ENCODE peak calls at places on chromosome 22, in nine cellular contexts. One of them, this sample, is unnamed.

GRCh38 chr22:44358723-44359440 is 46.1 kb upstream of the SHISAL1 start:
- DNase-seq in psoas muscle: peak; percentile 31
- DNase-seq in mesendoderm: no peak
- DNase-seq in heart right ventricle: no peak
- DNase-seq in A549: no peak
- DNase-seq in endothelial cell of umbilical vein: no peak
- DNase-seq in Panc1: no peak
- DNase-seq in tibial nerve: no peak
- DNase-seq in lower lobe of right lung: peak; percentile 29
- DNase-seq in this sample: peak; percentile 44

GRCh38 chr22:49080631-49081030 is 747.0 kb downstream of the BRD1 start:
- DNase-seq in heart right ventricle: no peak
- DNase-seq in Panc1: no peak
- DNase-seq in endothelial cell of umbilical vein: no peak
- DNase-seq in lower lobe of right lung: no peak
- DNase-seq in A549: no peak
- DNase-seq in psoas muscle: peak; percentile 23
- DNase-seq in mesendoderm: no peak
- DNase-seq in tibial nerve: no peak
- DNase-seq in this sample: no peak

GRCh38 chr22:20459862-20460261 is 22.2 kb upstream of the SCARF2 start:
- DNase-seq in heart right ventricle: no peak
- DNase-seq in lower lobe of right lung: no peak
- DNase-seq in endothelial cell of umbilical vein: no peak
- DNase-seq in Panc1: no peak
- DNase-seq in mesendoderm: no peak
- DNase-seq in A549: no peak
- DNase-seq in psoas muscle: peak; percentile 19
- DNase-seq in tibial nerve: no peak
- DNase-seq in this sample: no peak

GRCh38 chr22:31075961-31076360 is 5.2 kb upstream of the SMTN start:
- DNase-seq in mesendoderm: no peak
- DNase-seq in heart right ventricle: peak; percentile 91
- DNase-seq in A549: no peak
- DNase-seq in Panc1: no peak
- DNase-seq in lower lobe of right lung: peak; percentile 69
- DNase-seq in psoas muscle: peak; percentile 94
- DNase-seq in tibial nerve: peak; percentile 67
- DNase-seq in endothelial cell of umbilical vein: no peak
- DNase-seq in this sample: peak; percentile 97

GRCh38 chr22:30312053-30312452 is 14.7 kb downstream of the TBC1D10A start:
- DNase-seq in mesendoderm: no peak
- DNase-seq in A549: no peak
- DNase-seq in endothelial cell of umbilical vein: no peak
- DNase-seq in psoas muscle: no peak
- DNase-seq in tibial nerve: no peak
- DNase-seq in Panc1: no peak
- DNase-seq in heart right ventricle: no peak
- DNase-seq in lower lobe of right lung: no peak
- DNase-seq in this sample: no peak

GRCh38 chr22:49362393-49362792 is 465.3 kb downstream of the BRD1 start:
- DNase-seq in tibial nerve: no peak
- DNase-seq in endothelial cell of umbilical vein: no peak
- DNase-seq in A549: no peak
- DNase-seq in psoas muscle: no peak
- DNase-seq in Panc1: no peak
- DNase-seq in heart right ventricle: no peak
- DNase-seq in lower lobe of right lung: peak; percentile 6
- DNase-seq in mesendoderm: no peak
- DNase-seq in this sample: no peak

GRCh38 chr22:41445171-41446056 is 1.2 kb downstream of the TOB2 start:
- DNase-seq in mesendoderm: peak; percentile 87
- DNase-seq in Panc1: no peak
- DNase-seq in lower lobe of right lung: peak; percentile 50
- DNase-seq in A549: no peak
- DNase-seq in psoas muscle: peak; percentile 76
- DNase-seq in tibial nerve: no peak
- DNase-seq in heart right ventricle: peak; percentile 58
- DNase-seq in endothelial cell of umbilical vein: peak; percentile 41
- DNase-seq in this sample: no peak

GRCh38 chr22:26587991-26588613 is 1.8 kb downstream of the TPST2 start:
- DNase-seq in Panc1: no peak
- DNase-seq in lower lobe of right lung: no peak
- DNase-seq in A549: no peak
- DNase-seq in heart right ventricle: no peak
- DNase-seq in psoas muscle: no peak
- DNase-seq in mesendoderm: no peak
- DNase-seq in endothelial cell of umbilical vein: no peak
- DNase-seq in tibial nerve: no peak
- DNase-seq in this sample: no peak

GRCh38 chr22:29992341-29993275 is 87.7 kb upstream of the HORMAD2 start:
- DNase-seq in endothelial cell of umbilical vein: no peak
- DNase-seq in tibial nerve: no peak
- DNase-seq in psoas muscle: no peak
- DNase-seq in lower lobe of right lung: no peak
- DNase-seq in heart right ventricle: no peak
- DNase-seq in A549: no peak
- DNase-seq in Panc1: no peak
- DNase-seq in mesendoderm: no peak
- DNase-seq in this sample: no peak

GRCh38 chr22:37690407-37690806 is 4.3 kb downstream of the NOL12 start:
- DNase-seq in mesendoderm: no peak
- DNase-seq in endothelial cell of umbilical vein: no peak
- DNase-seq in Panc1: no peak
- DNase-seq in heart right ventricle: no peak
- DNase-seq in A549: no peak
- DNase-seq in lower lobe of right lung: no peak
- DNase-seq in psoas muscle: no peak
- DNase-seq in tibial nerve: no peak
- DNase-seq in this sample: no peak
- H3K4me1 ChIP-seq in mesendoderm: no peaks in the 10 kb centered on the region
- H3K4me1 ChIP-seq in endothelial cell of umbilical vein: peaks cover 5% of the 10 kb centered on the region
- H3K4me1 ChIP-seq in Panc1: no peaks in the 10 kb centered on the region
- H3K4me1 ChIP-seq in heart right ventricle: peaks cover 14% of the 10 kb centered on the region
- H3K4me1 ChIP-seq in A549: peaks cover 11% of the 10 kb centered on the region
- H3K4me1 ChIP-seq in lower lobe of right lung: peaks cover 18% of the 10 kb centered on the region
- H3K4me1 ChIP-seq in psoas muscle: peaks cover 20% of the 10 kb centered on the region
- H3K4me1 ChIP-seq in tibial nerve: no peaks in the 10 kb centered on the region
- H3K4me1 ChIP-seq in this sample: peaks cover 2% of the 10 kb centered on the region

GRCh38 chr22:42869463-42869862 is 12.4 kb upstream of the ARFGAP3 start:
- DNase-seq in A549: no peak
- DNase-seq in lower lobe of right lung: no peak
- DNase-seq in heart right ventricle: no peak
- DNase-seq in tibial nerve: no peak
- DNase-seq in mesendoderm: no peak
- DNase-seq in psoas muscle: no peak
- DNase-seq in Panc1: no peak
- DNase-seq in endothelial cell of umbilical vein: no peak
- DNase-seq in this sample: no peak
- H3K27ac ChIP-seq in A549: no peak overlapping the region
- H3K27ac ChIP-seq in lower lobe of right lung: peak overlapping the region; percentile 67
- H3K27ac ChIP-seq in heart right ventricle: no peak overlapping the region
- H3K27ac ChIP-seq in tibial nerve: no peak overlapping the region
- H3K27ac ChIP-seq in mesendoderm: no peak overlapping the region
- H3K27ac ChIP-seq in psoas muscle: peak overlapping the region; percentile 76
- H3K27ac ChIP-seq in Panc1: no peak overlapping the region
- H3K27ac ChIP-seq in endothelial cell of umbilical vein: no peak overlapping the region
- H3K27ac ChIP-seq in this sample: no peak overlapping the region

DNA sequence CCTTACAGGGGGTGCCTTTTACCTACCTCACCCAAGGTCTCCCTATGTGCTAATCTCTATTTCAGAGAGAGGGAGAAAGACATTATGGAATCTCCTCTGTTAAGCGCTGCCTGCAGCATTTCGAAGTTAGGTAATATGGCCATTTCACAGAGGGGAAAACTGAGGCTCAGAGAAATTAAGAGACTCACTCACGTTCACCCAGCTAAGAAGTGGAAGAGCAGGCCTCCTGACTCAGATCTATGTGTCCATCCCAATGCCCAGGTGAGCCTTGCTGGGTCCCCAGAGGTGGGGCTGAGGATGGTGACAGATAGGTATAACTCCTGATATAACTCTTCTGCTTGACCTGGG is 147.0 kb downstream of the FBXO7 start:
- DNase-seq in mesendoderm: no peak
- DNase-seq in lower lobe of right lung: no peak
- DNase-seq in A549: no peak
- DNase-seq in tibial nerve: no peak
- DNase-seq in heart right ventricle: no peak
- DNase-seq in endothelial cell of umbilical vein: no peak
- DNase-seq in psoas muscle: no peak
- DNase-seq in Panc1: no peak
- DNase-seq in this sample: no peak
- H3K4me1 ChIP-seq in mesendoderm: peaks cover 3% of the 10 kb centered on the region
- H3K4me1 ChIP-seq in lower lobe of right lung: peaks cover 88% of the 10 kb centered on the region
- H3K4me1 ChIP-seq in A549: no peaks in the 10 kb centered on the region
- H3K4me1 ChIP-seq in tibial nerve: no peaks in the 10 kb centered on the region
- H3K4me1 ChIP-seq in heart right ventricle: peaks cover 84% of the 10 kb centered on the region
- H3K4me1 ChIP-seq in endothelial cell of umbilical vein: no peaks in the 10 kb centered on the region
- H3K4me1 ChIP-seq in psoas muscle: no peaks in the 10 kb centered on the region
- H3K4me1 ChIP-seq in Panc1: no peaks in the 10 kb centered on the region
- H3K4me1 ChIP-seq in this sample: peaks cover 55% of the 10 kb centered on the region

GRCh38 chr22:47715866-47716578 is 953.6 kb downstream of the TBC1D22A start:
- DNase-seq in psoas muscle: no peak
- DNase-seq in tibial nerve: no peak
- DNase-seq in heart right ventricle: no peak
- DNase-seq in mesendoderm: no peak
- DNase-seq in lower lobe of right lung: no peak
- DNase-seq in A549: no peak
- DNase-seq in endothelial cell of umbilical vein: no peak
- DNase-seq in Panc1: no peak
- DNase-seq in this sample: no peak
- H3K27ac ChIP-seq in psoas muscle: no peak overlapping the region
- H3K27ac ChIP-seq in tibial nerve: no peak overlapping the region
- H3K27ac ChIP-seq in heart right ventricle: no peak overlapping the region
- H3K27ac ChIP-seq in mesendoderm: no peak overlapping the region
- H3K27ac ChIP-seq in lower lobe of right lung: no peak overlapping the region
- H3K27ac ChIP-seq in A549: no peak overlapping the region
- H3K27ac ChIP-seq in endothelial cell of umbilical vein: no peak overlapping the region
- H3K27ac ChIP-seq in Panc1: no peak overlapping the region
- H3K27ac ChIP-seq in this sample: no peak overlapping the region

DNA sequence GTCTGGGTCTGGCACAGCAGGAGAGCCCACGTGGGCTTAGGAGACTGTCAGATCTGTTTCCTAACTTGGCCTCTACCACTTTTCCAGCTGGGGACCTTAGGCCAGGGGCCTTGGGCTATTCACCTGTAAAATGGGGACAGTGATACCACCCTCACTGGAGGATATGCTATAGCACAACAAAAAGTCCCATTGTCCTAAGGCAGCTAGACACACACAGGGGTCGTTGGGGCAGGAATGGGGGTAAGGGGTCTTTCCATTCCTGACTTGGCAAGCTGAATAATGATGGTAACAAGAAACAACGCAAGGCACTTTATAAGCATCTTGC is 2.6 kb upstream of the SH3BP1 start:
- DNase-seq in endothelial cell of umbilical vein: no peak
- DNase-seq in mesendoderm: no peak
- DNase-seq in Panc1: no peak
- DNase-seq in psoas muscle: no peak
- DNase-seq in A549: no peak
- DNase-seq in tibial nerve: no peak
- DNase-seq in lower lobe of right lung: no peak
- DNase-seq in heart right ventricle: no peak
- DNase-seq in this sample: no peak
- H3K4me1 ChIP-seq in endothelial cell of umbilical vein: peaks cover 19% of the 10 kb centered on the region
- H3K4me1 ChIP-seq in mesendoderm: peaks cover 14% of the 10 kb centered on the region
- H3K4me1 ChIP-seq in Panc1: peaks cover 25% of the 10 kb centered on the region
- H3K4me1 ChIP-seq in psoas muscle: peaks cover 21% of the 10 kb centered on the region
- H3K4me1 ChIP-seq in A549: peaks cover 10% of the 10 kb centered on the region
- H3K4me1 ChIP-seq in tibial nerve: no peaks in the 10 kb centered on the region
- H3K4me1 ChIP-seq in lower lobe of right lung: peaks cover 91% of the 10 kb centered on the region
- H3K4me1 ChIP-seq in heart right ventricle: peaks cover 61% of the 10 kb centered on the region
- H3K4me1 ChIP-seq in this sample: peaks cover 14% of the 10 kb centered on the region

GRCh38 chr22:17369553-17370035 is 334 bp downstream of the CECR2 start:
- DNase-seq in tibial nerve: no peak
- DNase-seq in mesendoderm: peak; percentile 77
- DNase-seq in endothelial cell of umbilical vein: no peak
- DNase-seq in A549: no peak
- DNase-seq in lower lobe of right lung: peak; percentile 68
- DNase-seq in heart right ventricle: peak; percentile 20
- DNase-seq in Panc1: no peak
- DNase-seq in psoas muscle: peak; percentile 78
- DNase-seq in this sample: peak; percentile 75
- H3K27ac ChIP-seq in tibial nerve: peak overlapping the region; percentile 85
- H3K27ac ChIP-seq in mesendoderm: peak overlapping the region; percentile 94
- H3K27ac ChIP-seq in endothelial cell of umbilical vein: no peak overlapping the region
- H3K27ac ChIP-seq in A549: peak overlapping the region; percentile 64
- H3K27ac ChIP-seq in lower lobe of right lung: peak overlapping the region; percentile 67
- H3K27ac ChIP-seq in heart right ventricle: peak overlapping the region; percentile 78
- H3K27ac ChIP-seq in Panc1: no peak overlapping the region
- H3K27ac ChIP-seq in psoas muscle: peak overlapping the region; percentile 99
- H3K27ac ChIP-seq in this sample: peak overlapping the region; percentile 6

GRCh38 chr22:28812491-28812890 is 12.1 kb upstream of the XBP1 start:
- DNase-seq in psoas muscle: no peak
- DNase-seq in mesendoderm: no peak
- DNase-seq in A549: no peak
- DNase-seq in heart right ventricle: no peak
- DNase-seq in tibial nerve: no peak
- DNase-seq in endothelial cell of umbilical vein: no peak
- DNase-seq in lower lobe of right lung: no peak
- DNase-seq in Panc1: no peak
- DNase-seq in this sample: no peak

GRCh38 chr22:28810839-28811491 is 10.6 kb upstream of the XBP1 start:
- DNase-seq in lower lobe of right lung: no peak
- DNase-seq in endothelial cell of umbilical vein: peak; percentile 88
- DNase-seq in tibial nerve: no peak
- DNase-seq in mesendoderm: no peak
- DNase-seq in psoas muscle: no peak
- DNase-seq in heart right ventricle: peak; percentile 23
- DNase-seq in Panc1: no peak
- DNase-seq in A549: no peak
- DNase-seq in this sample: no peak

GRCh38 chr22:28813772-28814518 is 13.6 kb upstream of the XBP1 start:
- DNase-seq in tibial nerve: peak; percentile 39
- DNase-seq in endothelial cell of umbilical vein: no peak
- DNase-seq in mesendoderm: no peak
- DNase-seq in heart right ventricle: peak; percentile 31
- DNase-seq in Panc1: no peak
- DNase-seq in psoas muscle: no peak
- DNase-seq in lower lobe of right lung: peak; percentile 60
- DNase-seq in A549: no peak
- DNase-seq in this sample: no peak

DNA sequence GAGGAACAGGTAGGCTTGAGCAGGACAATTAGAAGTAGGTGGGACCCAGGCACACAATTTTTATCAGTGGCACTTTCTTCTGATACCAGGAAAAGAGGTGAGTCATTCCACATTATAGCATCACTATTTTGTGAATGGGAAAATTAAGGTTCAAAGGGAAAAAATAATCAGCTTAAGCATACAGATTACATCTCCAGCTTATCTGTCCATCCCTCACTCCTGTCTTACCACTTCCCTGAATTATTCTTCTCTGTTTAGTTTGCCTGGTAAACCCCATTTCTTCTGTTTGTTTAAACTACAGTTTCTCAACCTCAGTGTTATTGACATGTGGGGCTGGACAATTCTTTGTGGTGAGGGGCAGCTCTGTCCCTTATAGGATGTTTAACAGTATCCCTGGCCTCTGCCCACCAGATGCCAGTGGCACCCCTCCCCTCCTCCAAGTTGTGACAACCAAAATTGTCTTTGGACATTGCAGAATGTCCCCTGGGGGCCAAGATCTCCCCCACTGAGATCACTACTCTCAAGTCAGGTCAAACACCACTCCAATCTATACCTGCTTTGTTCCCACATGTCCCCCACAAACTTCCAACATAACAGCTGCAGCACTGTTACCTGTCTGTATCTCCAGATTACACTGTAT is 8.5 kb upstream of the XBP1 start:
- DNase-seq in lower lobe of right lung: no peak
- DNase-seq in heart right ventricle: no peak
- DNase-seq in endothelial cell of umbilical vein: no peak
- DNase-seq in A549: no peak
- DNase-seq in psoas muscle: no peak
- DNase-seq in mesendoderm: no peak
- DNase-seq in tibial nerve: no peak
- DNase-seq in Panc1: no peak
- DNase-seq in this sample: no peak
- H3K4me1 ChIP-seq in lower lobe of right lung: peaks cover 60% of the 10 kb centered on the region
- H3K4me1 ChIP-seq in heart right ventricle: peaks cover 30% of the 10 kb centered on the region
- H3K4me1 ChIP-seq in endothelial cell of umbilical vein: peaks cover 10% of the 10 kb centered on the region
- H3K4me1 ChIP-seq in A549: peaks cover 19% of the 10 kb centered on the region
- H3K4me1 ChIP-seq in psoas muscle: peaks cover 6% of the 10 kb centered on the region
- H3K4me1 ChIP-seq in mesendoderm: no peaks in the 10 kb centered on the region
- H3K4me1 ChIP-seq in tibial nerve: no peaks in the 10 kb centered on the region
- H3K4me1 ChIP-seq in Panc1: no peaks in the 10 kb centered on the region
- H3K4me1 ChIP-seq in this sample: no peaks in the 10 kb centered on the region

This sample was measured in right cardiac atrium.